ENCODE peak calls at places on chromosomes 11 and 22, in nine cellular contexts. One of them, this sample, is unnamed.

GRCh38 chr11:100930185-100930778 is 199.3 kb downstream of the PGR start:
- DNase-seq in endothelial cell of umbilical vein: peak
- DNase-seq in fibroblast of the aortic adventitia: peak
- DNase-seq in GM12865: peak
- DNase-seq in cardiac muscle cell: peak
- DNase-seq in heart left ventricle: no peak
- DNase-seq in GM23338: peak
- DNase-seq in coronary artery: no peak
- DNase-seq in upper lobe of right lung: no peak
- DNase-seq in this sample: peak

GRCh38 chr11:78298216-78298860 is 109.6 kb downstream of the USP35 start:
- DNase-seq in endothelial cell of umbilical vein: no peak
- DNase-seq in fibroblast of the aortic adventitia: no peak
- DNase-seq in GM12865: no peak
- DNase-seq in cardiac muscle cell: no peak
- DNase-seq in heart left ventricle: no peak
- DNase-seq in GM23338: no peak
- DNase-seq in coronary artery: no peak
- DNase-seq in upper lobe of right lung: no peak
- DNase-seq in this sample: no peak

GRCh38 chr11:22539851-22540376 is 85.7 kb downstream of the FANCF start:
- DNase-seq in endothelial cell of umbilical vein: peak
- DNase-seq in fibroblast of the aortic adventitia: peak
- DNase-seq in GM12865: no peak
- DNase-seq in cardiac muscle cell: peak
- DNase-seq in heart left ventricle: no peak
- DNase-seq in GM23338: peak
- DNase-seq in coronary artery: no peak
- DNase-seq in upper lobe of right lung: no peak
- DNase-seq in this sample: peak

GRCh38 chr22:49827307-49827852 is 293 bp downstream of the BRD1 start:
- DNase-seq in endothelial cell of umbilical vein: no peak
- DNase-seq in fibroblast of the aortic adventitia: no peak
- DNase-seq in GM12865: no peak
- DNase-seq in cardiac muscle cell: peak
- DNase-seq in heart left ventricle: no peak
- DNase-seq in GM23338: no peak
- DNase-seq in coronary artery: no peak
- DNase-seq in upper lobe of right lung: no peak
- DNase-seq in this sample: no peak

GRCh38 chr22:19955241-19956128 is 13.9 kb upstream of the TXNRD2 start:
- DNase-seq in endothelial cell of umbilical vein: no peak
- DNase-seq in fibroblast of the aortic adventitia: no peak
- DNase-seq in GM12865: no peak
- DNase-seq in cardiac muscle cell: no peak
- DNase-seq in heart left ventricle: peak
- DNase-seq in GM23338: no peak
- DNase-seq in coronary artery: no peak
- DNase-seq in upper lobe of right lung: no peak
- DNase-seq in this sample: no peak

GRCh38 chr11:18367431-18367830 is 26.9 kb upstream of the LDHA start:
- DNase-seq in endothelial cell of umbilical vein: no peak
- DNase-seq in fibroblast of the aortic adventitia: no peak
- DNase-seq in GM12865: no peak
- DNase-seq in cardiac muscle cell: no peak
- DNase-seq in heart left ventricle: no peak
- DNase-seq in GM23338: no peak
- DNase-seq in coronary artery: no peak
- DNase-seq in upper lobe of right lung: no peak
- DNase-seq in this sample: peak

GRCh38 chr22:31120230-31120629 is 2.5 kb upstream of the INPP5J start:
- DNase-seq in endothelial cell of umbilical vein: no peak
- DNase-seq in fibroblast of the aortic adventitia: no peak
- DNase-seq in GM12865: no peak
- DNase-seq in cardiac muscle cell: no peak
- DNase-seq in heart left ventricle: no peak
- DNase-seq in GM23338: no peak
- DNase-seq in coronary artery: no peak
- DNase-seq in upper lobe of right lung: no peak
- DNase-seq in this sample: no peak

GRCh38 chr11:110878513-110878912 is 166.3 kb upstream of the ARHGAP20 start:
- DNase-seq in endothelial cell of umbilical vein: peak
- DNase-seq in fibroblast of the aortic adventitia: peak
- DNase-seq in GM12865: no peak
- DNase-seq in cardiac muscle cell: no peak
- DNase-seq in heart left ventricle: no peak
- DNase-seq in GM23338: no peak
- DNase-seq in coronary artery: no peak
- DNase-seq in upper lobe of right lung: no peak
- DNase-seq in this sample: peak

GRCh38 chr22:48884786-48885185 is 942.9 kb downstream of the BRD1 start:
- DNase-seq in endothelial cell of umbilical vein: no peak
- DNase-seq in fibroblast of the aortic adventitia: no peak
- DNase-seq in GM12865: no peak
- DNase-seq in cardiac muscle cell: no peak
- DNase-seq in heart left ventricle: no peak
- DNase-seq in GM23338: no peak
- DNase-seq in coronary artery: peak
- DNase-seq in upper lobe of right lung: peak
- DNase-seq in this sample: no peak

GRCh38 chr11:85937838-85938237 is 82.7 kb downstream of the CCDC83 start:
- DNase-seq in endothelial cell of umbilical vein: no peak
- DNase-seq in fibroblast of the aortic adventitia: no peak
- DNase-seq in GM12865: no peak
- DNase-seq in cardiac muscle cell: no peak
- DNase-seq in heart left ventricle: no peak
- DNase-seq in GM23338: no peak
- DNase-seq in coronary artery: no peak
- DNase-seq in upper lobe of right lung: no peak
- DNase-seq in this sample: no peak

GRCh38 chr11:75350122-75350742 is 1.2 kb downstream of the ARRB1 start:
- DNase-seq in endothelial cell of umbilical vein: no peak
- DNase-seq in fibroblast of the aortic adventitia: no peak
- DNase-seq in GM12865: no peak
- DNase-seq in cardiac muscle cell: no peak
- DNase-seq in heart left ventricle: no peak
- DNase-seq in GM23338: no peak
- DNase-seq in coronary artery: peak
- DNase-seq in upper lobe of right lung: no peak
- DNase-seq in this sample: no peak
- H3K4me3 ChIP-seq in endothelial cell of umbilical vein: no peak
- H3K4me3 ChIP-seq in fibroblast of the aortic adventitia: peak
- H3K4me3 ChIP-seq in GM12865: no peak
- H3K4me3 ChIP-seq in cardiac muscle cell: peak
- H3K4me3 ChIP-seq in heart left ventricle: peak
- H3K4me3 ChIP-seq in GM23338: peak
- H3K4me3 ChIP-seq in coronary artery: peak
- H3K4me3 ChIP-seq in upper lobe of right lung: peak
- H3K4me3 ChIP-seq in this sample: peak

GRCh38 chr11:12540075-12540685 is 134.0 kb upstream of the TEAD1 start:
- DNase-seq in endothelial cell of umbilical vein: no peak
- DNase-seq in fibroblast of the aortic adventitia: peak
- DNase-seq in GM12865: no peak
- DNase-seq in cardiac muscle cell: no peak
- DNase-seq in heart left ventricle: no peak
- DNase-seq in GM23338: peak
- DNase-seq in coronary artery: no peak
- DNase-seq in upper lobe of right lung: no peak
- DNase-seq in this sample: peak

GRCh38 chr11:12542186-12542935 is 131.9 kb upstream of the TEAD1 start:
- DNase-seq in endothelial cell of umbilical vein: no peak
- DNase-seq in fibroblast of the aortic adventitia: no peak
- DNase-seq in GM12865: no peak
- DNase-seq in cardiac muscle cell: no peak
- DNase-seq in heart left ventricle: no peak
- DNase-seq in GM23338: no peak
- DNase-seq in coronary artery: no peak
- DNase-seq in upper lobe of right lung: no peak
- DNase-seq in this sample: peak

GRCh38 chr11:12541588-12542151 is 132.6 kb upstream of the TEAD1 start:
- DNase-seq in endothelial cell of umbilical vein: no peak
- DNase-seq in fibroblast of the aortic adventitia: no peak
- DNase-seq in GM12865: no peak
- DNase-seq in cardiac muscle cell: no peak
- DNase-seq in heart left ventricle: no peak
- DNase-seq in GM23338: no peak
- DNase-seq in coronary artery: no peak
- DNase-seq in upper lobe of right lung: no peak
- DNase-seq in this sample: no peak

GRCh38 chr11:12539570-12539969 is 134.7 kb upstream of the TEAD1 start:
- DNase-seq in endothelial cell of umbilical vein: peak
- DNase-seq in fibroblast of the aortic adventitia: peak
- DNase-seq in GM12865: no peak
- DNase-seq in cardiac muscle cell: no peak
- DNase-seq in heart left ventricle: no peak
- DNase-seq in GM23338: no peak
- DNase-seq in coronary artery: no peak
- DNase-seq in upper lobe of right lung: no peak
- DNase-seq in this sample: peak

GRCh38 chr11:12540913-12541587 is 133.2 kb upstream of the TEAD1 start:
- DNase-seq in endothelial cell of umbilical vein: no peak
- DNase-seq in fibroblast of the aortic adventitia: peak
- DNase-seq in GM12865: no peak
- DNase-seq in cardiac muscle cell: no peak
- DNase-seq in heart left ventricle: no peak
- DNase-seq in GM23338: peak
- DNase-seq in coronary artery: no peak
- DNase-seq in upper lobe of right lung: no peak
- DNase-seq in this sample: peak
- TF ChIP-seq CTCF in endothelial cell of umbilical vein: no peak
- TF ChIP-seq CTCF in fibroblast of the aortic adventitia: peak
- TF ChIP-seq CTCF in GM12865: no peak
- TF ChIP-seq CTCF in cardiac muscle cell: peak
- TF ChIP-seq CTCF in heart left ventricle: no peak
- TF ChIP-seq CTCF in GM23338: no peak
- TF ChIP-seq CTCF in coronary artery: no peak
- TF ChIP-seq CTCF in upper lobe of right lung: no peak
- TF ChIP-seq CTCF in this sample: peak

DNA sequence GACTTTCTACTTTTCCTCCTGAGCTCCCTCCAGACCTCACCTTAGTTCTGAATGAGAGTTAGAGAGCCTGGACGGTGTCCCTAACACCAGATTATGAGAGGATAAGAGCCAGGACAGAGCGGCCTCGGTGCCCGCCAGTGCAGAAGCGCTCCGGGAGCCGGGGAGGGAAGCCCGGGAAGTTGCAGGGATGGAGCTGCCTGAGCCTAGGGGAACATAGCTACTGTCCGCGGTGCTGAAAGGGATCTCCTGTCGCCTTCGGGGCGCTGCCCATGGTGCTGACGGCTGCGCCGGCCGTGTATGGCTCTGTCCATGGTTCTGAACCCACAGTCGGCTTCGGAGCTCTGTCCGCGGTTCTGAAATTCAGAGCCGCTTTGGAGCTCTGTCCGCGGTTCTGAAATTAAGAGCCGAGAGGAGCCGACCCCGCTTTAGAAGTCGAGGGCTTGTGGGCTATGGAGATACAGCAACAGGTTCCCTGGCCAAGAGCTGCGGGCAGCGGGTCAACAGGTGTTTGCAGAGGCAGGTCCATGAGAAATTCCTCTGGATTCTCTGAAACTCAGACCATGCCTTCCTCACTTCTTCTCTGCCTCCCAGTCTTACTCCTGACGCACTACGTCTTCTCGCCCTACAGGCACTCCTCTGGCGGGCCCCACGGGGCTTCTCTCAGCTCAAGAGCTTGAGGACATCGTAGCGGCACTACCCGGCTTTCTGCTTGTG is 814 bp downstream of the NPAS4 start:
- DNase-seq in endothelial cell of umbilical vein: peak
- DNase-seq in fibroblast of the aortic adventitia: peak
- DNase-seq in GM12865: peak
- DNase-seq in cardiac muscle cell: peak
- DNase-seq in heart left ventricle: peak
- DNase-seq in GM23338: peak
- DNase-seq in coronary artery: peak
- DNase-seq in upper lobe of right lung: peak
- DNase-seq in this sample: peak
- H3K4me3 ChIP-seq in endothelial cell of umbilical vein: no peak
- H3K4me3 ChIP-seq in fibroblast of the aortic adventitia: no peak
- H3K4me3 ChIP-seq in GM12865: no peak
- H3K4me3 ChIP-seq in cardiac muscle cell: no peak
- H3K4me3 ChIP-seq in heart left ventricle: no peak
- H3K4me3 ChIP-seq in GM23338: peak
- H3K4me3 ChIP-seq in coronary artery: no peak
- H3K4me3 ChIP-seq in upper lobe of right lung: no peak
- H3K4me3 ChIP-seq in this sample: no peak

GRCh38 chr11:121212696-121213567 is 79.6 kb upstream of the SC5D start:
- DNase-seq in endothelial cell of umbilical vein: no peak
- DNase-seq in fibroblast of the aortic adventitia: no peak
- DNase-seq in GM12865: no peak
- DNase-seq in cardiac muscle cell: no peak
- DNase-seq in heart left ventricle: no peak
- DNase-seq in GM23338: no peak
- DNase-seq in coronary artery: no peak
- DNase-seq in upper lobe of right lung: no peak
- DNase-seq in this sample: no peak

GRCh38 chr11:121213568-121213893 is 79.0 kb upstream of the SC5D start:
- DNase-seq in endothelial cell of umbilical vein: no peak
- DNase-seq in fibroblast of the aortic adventitia: no peak
- DNase-seq in GM12865: no peak
- DNase-seq in cardiac muscle cell: no peak
- DNase-seq in heart left ventricle: no peak
- DNase-seq in GM23338: no peak
- DNase-seq in coronary artery: no peak
- DNase-seq in upper lobe of right lung: no peak
- DNase-seq in this sample: no peak

GRCh38 chr11:121206810-121207209 is 85.8 kb upstream of the SC5D start:
- DNase-seq in endothelial cell of umbilical vein: no peak
- DNase-seq in fibroblast of the aortic adventitia: no peak
- DNase-seq in GM12865: no peak
- DNase-seq in cardiac muscle cell: no peak
- DNase-seq in heart left ventricle: no peak
- DNase-seq in GM23338: no peak
- DNase-seq in coronary artery: no peak
- DNase-seq in upper lobe of right lung: no peak
- DNase-seq in this sample: no peak

GRCh38 chr11:121210445-121210970 is 82.1 kb upstream of the SC5D start:
- DNase-seq in endothelial cell of umbilical vein: no peak
- DNase-seq in fibroblast of the aortic adventitia: no peak
- DNase-seq in GM12865: no peak
- DNase-seq in cardiac muscle cell: no peak
- DNase-seq in heart left ventricle: no peak
- DNase-seq in GM23338: no peak
- DNase-seq in coronary artery: no peak
- DNase-seq in upper lobe of right lung: no peak
- DNase-seq in this sample: no peak

DNA sequence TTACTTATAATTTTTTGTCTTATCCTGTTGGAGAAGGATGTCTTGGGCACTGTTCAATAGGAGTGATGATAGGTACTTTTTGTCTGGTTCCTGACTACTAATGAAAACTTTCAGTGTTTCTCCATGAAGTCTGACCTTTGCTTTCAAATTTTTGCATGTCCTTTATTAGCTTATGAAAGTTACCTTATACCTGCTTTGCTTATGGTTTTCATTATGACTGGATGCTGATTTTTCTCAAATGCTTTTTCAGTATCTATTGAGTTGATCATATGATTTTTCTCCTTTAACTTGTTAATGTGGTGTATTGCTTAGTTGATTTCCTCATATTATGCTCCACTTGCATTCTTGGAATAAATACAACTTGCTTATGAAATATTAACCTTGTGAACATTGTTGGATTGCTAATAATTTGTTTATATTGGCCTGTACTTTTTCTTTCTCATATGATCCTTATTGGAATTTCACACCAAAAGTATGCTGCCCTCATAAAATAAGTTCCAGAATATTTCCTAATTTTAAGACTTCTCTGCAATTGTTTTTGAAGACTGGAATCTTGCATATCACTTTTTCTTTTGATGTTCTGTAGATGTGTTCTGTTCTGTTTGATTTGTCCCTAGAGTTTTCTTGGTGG is 85.0 kb upstream of the SC5D start:
- DNase-seq in endothelial cell of umbilical vein: no peak
- DNase-seq in fibroblast of the aortic adventitia: peak
- DNase-seq in GM12865: peak
- DNase-seq in cardiac muscle cell: no peak
- DNase-seq in heart left ventricle: no peak
- DNase-seq in GM23338: no peak
- DNase-seq in coronary artery: no peak
- DNase-seq in upper lobe of right lung: no peak
- DNase-seq in this sample: peak
- TF ChIP-seq CTCF in endothelial cell of umbilical vein: no peak
- TF ChIP-seq CTCF in fibroblast of the aortic adventitia: no peak
- TF ChIP-seq CTCF in GM12865: no peak
- TF ChIP-seq CTCF in cardiac muscle cell: no peak
- TF ChIP-seq CTCF in heart left ventricle: no peak
- TF ChIP-seq CTCF in GM23338: no peak
- TF ChIP-seq CTCF in coronary artery: no peak
- TF ChIP-seq CTCF in upper lobe of right lung: no peak
- TF ChIP-seq CTCF in this sample: no peak